ENCODE peak calls at places on chromosomes 7 and 10, in seven cellular contexts. One of them, this sample, is unnamed.

GRCh38 chr7:47416454-47417121 is 165.3 kb downstream of the TNS3 start:
- DNase-seq in GM12878: no peak
- DNase-seq in SK-N-SH: peak
- DNase-seq in T47D: no peak
- DNase-seq in HCT116: no peak
- DNase-seq in HepG2: no peak
- DNase-seq in K562: peak
- DNase-seq in this sample: no peak

GRCh38 chr10:124293641-124294449 is 124.9 kb downstream of the OAT start:
- DNase-seq in GM12878: no peak
- DNase-seq in SK-N-SH: peak
- DNase-seq in T47D: no peak
- DNase-seq in HCT116: no peak
- DNase-seq in HepG2: no peak
- DNase-seq in K562: no peak
- DNase-seq in this sample: no peak

GRCh38 chr10:114285961-114286441 is 46.9 kb downstream of the VWA2 start:
- DNase-seq in GM12878: no peak
- DNase-seq in SK-N-SH: no peak
- DNase-seq in T47D: no peak
- DNase-seq in HCT116: no peak
- DNase-seq in HepG2: no peak
- DNase-seq in K562: no peak
- DNase-seq in this sample: no peak

GRCh38 chr7:113698556-113699220 is 220.1 kb downstream of the PPP1R3A start:
- DNase-seq in GM12878: no peak
- DNase-seq in SK-N-SH: peak
- DNase-seq in T47D: no peak
- DNase-seq in HCT116: peak
- DNase-seq in HepG2: peak
- DNase-seq in K562: peak
- DNase-seq in this sample: no peak

GRCh38 chr7:27922907-27923306 is 182.9 kb downstream of the TAX1BP1 start:
- DNase-seq in GM12878: peak
- DNase-seq in SK-N-SH: no peak
- DNase-seq in T47D: no peak
- DNase-seq in HCT116: no peak
- DNase-seq in HepG2: no peak
- DNase-seq in K562: no peak
- DNase-seq in this sample: no peak

GRCh38 chr10:82150123-82150900 is 275.3 kb downstream of the NRG3 start:
- DNase-seq in GM12878: no peak
- DNase-seq in SK-N-SH: peak
- DNase-seq in T47D: no peak
- DNase-seq in HCT116: no peak
- DNase-seq in HepG2: no peak
- DNase-seq in K562: no peak
- DNase-seq in this sample: peak

GRCh38 chr7:92648082-92648481 is 57.9 kb upstream of the FAM133B start:
- DNase-seq in GM12878: peak
- DNase-seq in SK-N-SH: no peak
- DNase-seq in T47D: no peak
- DNase-seq in HCT116: no peak
- DNase-seq in HepG2: no peak
- DNase-seq in K562: no peak
- DNase-seq in this sample: no peak

GRCh38 chr10:62733654-62734293 is 70.7 kb upstream of the ADO start:
- DNase-seq in GM12878: no peak
- DNase-seq in SK-N-SH: no peak
- DNase-seq in T47D: no peak
- DNase-seq in HCT116: no peak
- DNase-seq in HepG2: no peak
- DNase-seq in K562: no peak
- DNase-seq in this sample: no peak

GRCh38 chr10:91340613-91341362 is 69.4 kb upstream of the HECTD2 start:
- DNase-seq in GM12878: no peak
- DNase-seq in SK-N-SH: peak
- DNase-seq in T47D: no peak
- DNase-seq in HCT116: no peak
- DNase-seq in HepG2: no peak
- DNase-seq in K562: no peak
- DNase-seq in this sample: no peak

GRCh38 chr7:1694981-1695511 is 25.0 kb downstream of the ELFN1 start:
- DNase-seq in GM12878: no peak
- DNase-seq in SK-N-SH: peak
- DNase-seq in T47D: no peak
- DNase-seq in HCT116: no peak
- DNase-seq in HepG2: no peak
- DNase-seq in K562: peak
- DNase-seq in this sample: no peak

GRCh38 chr10:59847888-59848287 is 58.5 kb downstream of the CCDC6 start:
- DNase-seq in GM12878: no peak
- DNase-seq in SK-N-SH: no peak
- DNase-seq in T47D: no peak
- DNase-seq in HCT116: no peak
- DNase-seq in HepG2: no peak
- DNase-seq in K562: no peak
- DNase-seq in this sample: peak

GRCh38 chr10:5891009-5891408 is 966 bp downstream of the FBH1 start:
- DNase-seq in GM12878: no peak
- DNase-seq in SK-N-SH: no peak
- DNase-seq in T47D: no peak
- DNase-seq in HCT116: no peak
- DNase-seq in HepG2: no peak
- DNase-seq in K562: no peak
- DNase-seq in this sample: no peak

GRCh38 chr10:69394020-69394419 is 22.7 kb downstream of the TACR2 start:
- DNase-seq in GM12878: no peak
- DNase-seq in SK-N-SH: no peak
- DNase-seq in T47D: no peak
- DNase-seq in HCT116: no peak
- DNase-seq in HepG2: no peak
- DNase-seq in K562: no peak
- DNase-seq in this sample: no peak

GRCh38 chr7:135236727-135237126 is 3.1 kb downstream of the STRA8 start:
- DNase-seq in GM12878: peak
- DNase-seq in SK-N-SH: no peak
- DNase-seq in T47D: no peak
- DNase-seq in HCT116: no peak
- DNase-seq in HepG2: no peak
- DNase-seq in K562: no peak
- DNase-seq in this sample: no peak

GRCh38 chr7:135239263-135239662 is 5.6 kb downstream of the STRA8 start:
- DNase-seq in GM12878: no peak
- DNase-seq in SK-N-SH: peak
- DNase-seq in T47D: no peak
- DNase-seq in HCT116: no peak
- DNase-seq in HepG2: no peak
- DNase-seq in K562: no peak
- DNase-seq in this sample: peak

GRCh38 chr7:135240446-135240845 is 6.8 kb downstream of the STRA8 start:
- DNase-seq in GM12878: no peak
- DNase-seq in SK-N-SH: no peak
- DNase-seq in T47D: no peak
- DNase-seq in HCT116: no peak
- DNase-seq in HepG2: no peak
- DNase-seq in K562: no peak
- DNase-seq in this sample: peak

GRCh38 chr7:135235841-135236240 is 2.2 kb downstream of the STRA8 start:
- DNase-seq in GM12878: no peak
- DNase-seq in SK-N-SH: no peak
- DNase-seq in T47D: no peak
- DNase-seq in HCT116: no peak
- DNase-seq in HepG2: no peak
- DNase-seq in K562: no peak
- DNase-seq in this sample: no peak

GRCh38 chr7:135238112-135238744 is 4.6 kb downstream of the STRA8 start:
- DNase-seq in GM12878: no peak
- DNase-seq in SK-N-SH: peak
- DNase-seq in T47D: no peak
- DNase-seq in HCT116: peak
- DNase-seq in HepG2: no peak
- DNase-seq in K562: peak
- DNase-seq in this sample: no peak
- TF ChIP-seq JUND in GM12878: no peak
- TF ChIP-seq JUND in SK-N-SH: no peak
- TF ChIP-seq JUND in T47D: no peak
- TF ChIP-seq JUND in HCT116: no peak
- TF ChIP-seq JUND in HepG2: no peak
- TF ChIP-seq JUND in K562: no peak
- TF ChIP-seq JUND in this sample: no peak

GRCh38 chr10:12547301-12547771 is 198.0 kb downstream of the CAMK1D start:
- DNase-seq in GM12878: no peak
- DNase-seq in SK-N-SH: no peak
- DNase-seq in T47D: no peak
- DNase-seq in HCT116: no peak
- DNase-seq in HepG2: no peak
- DNase-seq in K562: no peak
- DNase-seq in this sample: no peak
- TF ChIP-seq JUND in GM12878: no peak
- TF ChIP-seq JUND in SK-N-SH: no peak
- TF ChIP-seq JUND in T47D: no peak
- TF ChIP-seq JUND in HCT116: no peak
- TF ChIP-seq JUND in HepG2: no peak
- TF ChIP-seq JUND in K562: no peak
- TF ChIP-seq JUND in this sample: no peak

GRCh38 chr10:1643161-1643910 is 94.0 kb downstream of the ADARB2 start:
- DNase-seq in GM12878: peak
- DNase-seq in SK-N-SH: no peak
- DNase-seq in T47D: peak
- DNase-seq in HCT116: no peak
- DNase-seq in HepG2: peak
- DNase-seq in K562: peak
- DNase-seq in this sample: peak
- TF ChIP-seq JUND in GM12878: peak
- TF ChIP-seq JUND in SK-N-SH: no peak
- TF ChIP-seq JUND in T47D: no peak
- TF ChIP-seq JUND in HCT116: no peak
- TF ChIP-seq JUND in HepG2: no peak
- TF ChIP-seq JUND in K562: no peak
- TF ChIP-seq JUND in this sample: no peak

GRCh38 chr7:116805100-116805544 is 57.3 kb upstream of the CAPZA2 start:
- DNase-seq in GM12878: no peak
- DNase-seq in SK-N-SH: peak
- DNase-seq in T47D: no peak
- DNase-seq in HCT116: no peak
- DNase-seq in HepG2: peak
- DNase-seq in K562: no peak
- DNase-seq in this sample: no peak
- TF ChIP-seq JUND in GM12878: no peak
- TF ChIP-seq JUND in SK-N-SH: no peak
- TF ChIP-seq JUND in T47D: no peak
- TF ChIP-seq JUND in HCT116: no peak
- TF ChIP-seq JUND in HepG2: no peak
- TF ChIP-seq JUND in K562: no peak
- TF ChIP-seq JUND in this sample: no peak

GRCh38 chr7:25068814-25069213 is 56.2 kb downstream of the CYCS start:
- DNase-seq in GM12878: no peak
- DNase-seq in SK-N-SH: no peak
- DNase-seq in T47D: no peak
- DNase-seq in HCT116: no peak
- DNase-seq in HepG2: no peak
- DNase-seq in K562: peak
- DNase-seq in this sample: no peak
- TF ChIP-seq JUND in GM12878: no peak
- TF ChIP-seq JUND in SK-N-SH: no peak
- TF ChIP-seq JUND in T47D: no peak
- TF ChIP-seq JUND in HCT116: no peak
- TF ChIP-seq JUND in HepG2: no peak
- TF ChIP-seq JUND in K562: peak
- TF ChIP-seq JUND in this sample: no peak

GRCh38 chr7:86978804-86979506 is 80.5 kb downstream of the ELAPOR2 start:
- DNase-seq in GM12878: peak
- DNase-seq in SK-N-SH: no peak
- DNase-seq in T47D: no peak
- DNase-seq in HCT116: no peak
- DNase-seq in HepG2: no peak
- DNase-seq in K562: no peak
- DNase-seq in this sample: no peak

GRCh38 chr7:86975914-86976313 is 83.5 kb downstream of the ELAPOR2 start:
- DNase-seq in GM12878: no peak
- DNase-seq in SK-N-SH: no peak
- DNase-seq in T47D: no peak
- DNase-seq in HCT116: no peak
- DNase-seq in HepG2: no peak
- DNase-seq in K562: no peak
- DNase-seq in this sample: no peak

GRCh38 chr7:86975449-86975848 is 84.0 kb downstream of the ELAPOR2 start:
- DNase-seq in GM12878: no peak
- DNase-seq in SK-N-SH: no peak
- DNase-seq in T47D: no peak
- DNase-seq in HCT116: no peak
- DNase-seq in HepG2: no peak
- DNase-seq in K562: no peak
- DNase-seq in this sample: no peak

GRCh38 chr7:86980223-86980622 is 79.2 kb downstream of the ELAPOR2 start:
- DNase-seq in GM12878: no peak
- DNase-seq in SK-N-SH: no peak
- DNase-seq in T47D: no peak
- DNase-seq in HCT116: no peak
- DNase-seq in HepG2: no peak
- DNase-seq in K562: no peak
- DNase-seq in this sample: no peak

DNA sequence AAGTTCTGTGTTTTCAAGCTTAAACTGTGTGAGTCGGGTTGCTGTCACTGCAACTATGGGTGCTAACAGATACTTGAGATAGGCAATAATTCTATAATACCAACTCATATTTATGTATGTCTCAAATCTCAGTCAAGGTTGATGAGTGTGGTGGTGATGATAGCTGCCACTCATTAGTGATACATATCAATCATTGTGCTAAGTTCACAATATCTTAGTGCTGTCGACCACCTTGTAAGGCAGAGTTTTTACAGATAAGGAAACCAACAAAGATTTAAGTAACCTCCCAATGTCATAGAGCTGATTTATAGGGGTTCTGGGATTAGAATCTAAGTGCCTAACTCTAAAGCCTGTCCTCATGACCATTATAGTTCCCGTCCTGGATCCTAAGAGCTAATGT is 82.5 kb downstream of the ELAPOR2 start:
- DNase-seq in GM12878: no peak
- DNase-seq in SK-N-SH: no peak
- DNase-seq in T47D: no peak
- DNase-seq in HCT116: no peak
- DNase-seq in HepG2: no peak
- DNase-seq in K562: no peak
- DNase-seq in this sample: no peak
- TF ChIP-seq JUND in GM12878: no peak
- TF ChIP-seq JUND in SK-N-SH: no peak
- TF ChIP-seq JUND in T47D: no peak
- TF ChIP-seq JUND in HCT116: no peak
- TF ChIP-seq JUND in HepG2: no peak
- TF ChIP-seq JUND in K562: no peak
- TF ChIP-seq JUND in this sample: no peak

This sample was measured in H1.